ENCODE peak calls at places on chromosomes 16 and 17, in four cellular contexts. M, X, Y and P are unnamed samples.

GRCh38 chr17:362721-363120 is 10.1 kb upstream of the RPH3AL start:
- DNase-seq in M (no peak), X (no peak), Y (no peak), P (no peak)

GRCh38 chr16:66275795-66276428 is 90.6 kb upstream of the CDH5 start:
- DNase-seq in M (peak; percentile 25), X (peak; percentile 56), Y (peak; percentile 47), P (peak; percentile 64)

GRCh38 chr17:70084476-70084875 is 9.5 kb downstream of the KCNJ16 start:
- DNase-seq in M (no peak), X (peak; percentile 42), Y (no peak), P (no peak)

GRCh38 chr16:13425840-13426239 is 494.1 kb upstream of the ERCC4 start:
- DNase-seq in Y (no peak), X (no peak), M (no peak), P (peak; percentile 15)

GRCh38 chr17:50908860-50909764 is 43.0 kb upstream of the TOB1 start:
- DNase-seq in M (no peak), Y (no peak), X (no peak), P (no peak)

GRCh38 chr17:28018439-28019070 is 23.9 kb upstream of the NLK start:
- DNase-seq in M (no peak), X (no peak), Y (no peak), P (no peak)

GRCh38 chr17:55302407-55302787 is 37.6 kb downstream of the HLF start:
- DNase-seq in M (no peak), X (no peak), Y (no peak), P (no peak)

GRCh38 chr17:50871369-50871768 is 5.2 kb upstream of the TOB1 start:
- DNase-seq in X (no peak), Y (no peak), M (no peak), P (no peak)

GRCh38 chr17:39002991-39003715 is 36.0 kb upstream of the FBXO47 start:
- DNase-seq in M (no peak), X (peak; percentile 43), Y (no peak), P (peak; percentile 20)

GRCh38 chr17:238964-239259 is 57.5 kb upstream of the DOC2B start:
- DNase-seq in M (no peak), X (no peak), Y (no peak), P (no peak)

GRCh38 chr17:56908061-56908542 is 5.7 kb downstream of the TRIM25 start:
- DNase-seq in X (no peak), Y (no peak), M (peak; percentile 49), P (peak; percentile 43)

GRCh38 chr16:46843898-46844642 is 13.1 kb upstream of the C16orf87 start:
- DNase-seq in M (no peak), X (no peak), Y (no peak), P (no peak)

GRCh38 chr17:4520881-4521600 is 22.4 kb downstream of the SPNS2 start:
- DNase-seq in X (peak; percentile 48), Y (no peak), M (no peak), P (no peak)

GRCh38 chr16:64459821-64460220 is 662.0 kb downstream of the CDH11 start:
- DNase-seq in M (no peak), Y (no peak), X (peak; percentile 50), P (peak; percentile 42)

GRCh38 chr16:65061263-65061662 is 60.6 kb downstream of the CDH11 start:
- DNase-seq in X (no peak), Y (no peak), M (no peak), P (no peak)

GRCh38 chr16:28104404-28104803 is 40.9 kb upstream of the GSG1L start:
- DNase-seq in X (no peak), M (no peak), Y (no peak), P (no peak)

GRCh38 chr17:27518048-27518447 is 61.8 kb downstream of the KSR1 start:
- DNase-seq in M (no peak), Y (no peak), X (no peak), P (no peak)

GRCh38 chr16:80899804-80900592 is 95.6 kb upstream of the CDYL2 start:
- DNase-seq in X (peak; percentile 72), Y (no peak), M (no peak), P (peak; percentile 39)

GRCh38 chr16:56311208-56312027 is 113.9 kb downstream of the AMFR start:
- DNase-seq in M (no peak), Y (no peak), X (no peak), P (no peak)

GRCh38 chr17:385195-385835 is 32.7 kb upstream of the RPH3AL start:
- DNase-seq in M (no peak), X (peak; percentile 40), Y (peak; percentile 66), P (no peak)

GRCh38 chr17:52024296-52024870 is 134.1 kb downstream of the CA10 start:
- DNase-seq in Y (no peak), M (no peak), X (no peak), P (no peak)

GRCh38 chr17:6162892-6163291 is 92.7 kb downstream of the WSCD1 start:
- DNase-seq in X (no peak), Y (no peak), M (no peak), P (no peak)

GRCh38 chr17:48596000-48596734 is 2.6 kb upstream of the HOXB5 start:
- DNase-seq in M (no peak), Y (peak; percentile 57), X (no peak), P (no peak)

GRCh38 chr17:58314706-58315015 is 13.9 kb downstream of the TSPOAP1 start:
- DNase-seq in Y (no peak), X (no peak), M (no peak), P (no peak)

GRCh38 chr17:39177256-39177655 is 11.3 kb upstream of the ARL5C start:
- DNase-seq in M (no peak), X (no peak), Y (peak; percentile 25), P (no peak)

GRCh38 chr16:16029431-16030011 is 80.1 kb downstream of the ABCC1 start:
- DNase-seq in Y (no peak), M (no peak), X (peak; percentile 87), P (no peak)

GRCh38 chr17:34714475-34715410 is 135.4 kb downstream of the TMEM132E start:
- DNase-seq in X (no peak), Y (no peak), M (no peak), P (no peak)

GRCh38 chr17:73697872-73698271 is 53.6 kb upstream of the SDK2 start:
- DNase-seq in X (no peak), M (no peak), Y (no peak), P (no peak)

GRCh38 chr16:50265260-50265659 is 1.1 kb upstream of the ADCY7 start:
- DNase-seq in X (no peak), Y (no peak), M (no peak), P (no peak)

GRCh38 chr16:86722970-86723369 is 144.6 kb downstream of the FOXL1 start:
- DNase-seq in M (no peak), Y (no peak), X (peak; percentile 88), P (no peak)

GRCh38 chr17:78378225-78379133 is at the start of gene PGS1:
- DNase-seq in Y (peak; percentile 76), X (peak; percentile 90), M (no peak), P (no peak)